ENCODE peak calls at places on chromosome 4, in seven cellular contexts. X is lower leg skin, R is cardiac muscle cell, C is right lobe of liver, J is AG09309, M is nephron progenitor cell, Y is right atrium auricular region. V is an unnamed sample.
A peak's percentile ranks its signal among the peaks of the same experiment; 100 is the strongest.

GRCh38 chr4:99808260-99808857 is 8.3 kb upstream of the DAPP1 start:
- DNase-seq in X (no peak), R (peak; percentile 69), C (peak; percentile 45), J (no peak), M (peak; percentile 72), Y (peak; percentile 76), V (no peak)

GRCh38 chr4:176499518-176499917 is 179.8 kb downstream of the SPCS3 start:
- DNase-seq in X (no peak), R (no peak), C (no peak), J (peak; percentile 86), M (no peak), Y (no peak), V (no peak)

GRCh38 chr4:53614616-53615015 is 23.3 kb upstream of the LNX1 start:
- DNase-seq in X (no peak), R (no peak), C (no peak), J (no peak), M (no peak), Y (no peak), V (no peak)

GRCh38 chr4:77599378-77599777 is 6.2 kb upstream of the CXCL13 start:
- DNase-seq in X (no peak), R (no peak), C (no peak), J (no peak), M (peak; percentile 29), Y (no peak), V (no peak)

GRCh38 chr4:5957091-5957490 is 61.1 kb downstream of the C4orf50 start:
- DNase-seq in X (peak; percentile 80), R (no peak), C (no peak), J (no peak), M (no peak), Y (no peak), V (no peak)

GRCh38 chr4:120830204-120830603 is 92.3 kb downstream of the PRDM5 start:
- DNase-seq in X (no peak), R (no peak), C (no peak), J (no peak), M (no peak), Y (no peak), V (no peak)

GRCh38 chr4:84887824-84888223 is 78.7 kb downstream of the WDFY3 start:
- DNase-seq in X (no peak), R (no peak), C (no peak), J (no peak), M (no peak), Y (no peak), V (no peak)

GRCh38 chr4:101835121-101835904 is 44.8 kb downstream of the BANK1 start:
- DNase-seq in X (no peak), R (peak; percentile 7), C (no peak), J (peak; percentile 28), M (no peak), Y (no peak), V (peak; percentile 14)

GRCh38 chr4:41437264-41437566 is 100.7 kb upstream of the LIMCH1 start:
- DNase-seq in X (no peak), R (no peak), C (no peak), J (no peak), M (peak; percentile 58), Y (no peak), V (no peak)

DNA sequence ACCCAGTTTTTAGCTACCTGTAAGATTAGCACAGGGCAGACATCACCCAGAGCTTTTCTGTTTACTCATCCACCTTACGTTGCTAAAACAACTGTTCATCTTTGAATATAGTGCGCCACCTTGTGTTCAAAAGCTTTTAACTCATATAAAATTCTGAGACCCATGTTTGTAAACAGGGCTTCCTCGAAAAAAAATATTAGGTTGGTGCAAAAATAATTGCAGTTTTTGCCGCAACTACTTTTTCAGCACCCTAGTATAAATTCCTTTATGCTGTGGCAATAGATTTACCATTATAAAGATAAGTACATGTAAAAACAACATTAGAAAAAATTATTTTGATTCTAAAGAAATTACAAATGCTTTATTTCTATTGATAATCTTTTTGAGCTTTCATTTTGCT is 147.9 kb downstream of the LRBA start:
- DNase-seq in X (no peak), R (peak; percentile 91), C (no peak), J (peak; percentile 56), M (peak; percentile 33), Y (no peak), V (peak; percentile 46)
- TF ChIP-seq CTCF in X (no peak), R (peak; percentile 47), C (peak; percentile 70), J (peak; percentile 40), M (peak; percentile 58), Y (peak; percentile 48), V (peak; percentile 54)

GRCh38 chr4:186192068-186192751 is 843 bp downstream of the CYP4V2 start:
- DNase-seq in X (peak; percentile 89), R (peak; percentile 59), C (peak; percentile 49), J (no peak), M (peak; percentile 30), Y (peak; percentile 62), V (no peak)

GRCh38 chr4:186190456-186191265 is 706 bp upstream of the CYP4V2 start:
- DNase-seq in X (no peak), R (peak; percentile 60), C (peak; percentile 47), J (no peak), M (peak; percentile 52), Y (peak; percentile 75), V (no peak)

GRCh38 chr4:186189656-186190055 is 1.7 kb upstream of the CYP4V2 start:
- DNase-seq in X (no peak), R (no peak), C (no peak), J (no peak), M (no peak), Y (no peak), V (no peak)

GRCh38 chr4:186193851-186194250 is 2.5 kb downstream of the CYP4V2 start:
- DNase-seq in X (no peak), R (no peak), C (no peak), J (no peak), M (no peak), Y (no peak), V (no peak)

GRCh38 chr4:186191266-186192067 is at the start of gene CYP4V2:
- DNase-seq in X (peak; percentile 95), R (peak; percentile 80), C (peak; percentile 91), J (peak; percentile 38), M (peak; percentile 74), Y (peak; percentile 74), V (no peak)
- TF ChIP-seq CTCF in X (no peak), R (peak; percentile 21), C (peak; percentile 37), J (no peak), M (no peak), Y (peak; percentile 35), V (no peak)

GRCh38 chr4:81404294-81404693 is 67.4 kb downstream of the RASGEF1B start:
- DNase-seq in X (no peak), R (no peak), C (no peak), J (no peak), M (no peak), Y (no peak), V (no peak)
- TF ChIP-seq CTCF in X (no peak), R (peak; percentile 31), C (no peak), J (peak; percentile 25), M (no peak), Y (no peak), V (peak; percentile 5)

GRCh38 chr4:156019238-156019637 is 65.6 kb upstream of the CTSO start:
- DNase-seq in X (no peak), R (no peak), C (no peak), J (no peak), M (no peak), Y (no peak), V (no peak)

DNA sequence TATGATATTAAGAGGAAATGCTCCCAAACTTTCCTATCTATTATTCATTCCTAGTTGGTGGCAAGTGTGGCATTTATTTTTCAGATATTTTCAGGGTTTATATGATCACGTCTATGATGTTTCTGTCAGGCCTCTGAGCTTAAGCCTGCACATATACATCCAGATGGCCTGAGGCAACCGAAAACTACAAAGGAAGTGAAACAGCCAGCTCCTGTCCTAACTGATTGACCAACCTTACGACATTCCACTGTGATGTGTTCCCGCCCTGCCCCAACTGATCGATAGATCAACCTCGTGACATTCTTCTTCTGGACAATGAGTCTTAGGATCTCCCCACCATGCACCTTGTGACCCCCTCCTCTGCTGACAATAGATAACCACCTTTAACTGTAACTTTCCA is 67.6 kb upstream of the CTSO start:
- DNase-seq in X (no peak), R (no peak), C (no peak), J (no peak), M (no peak), Y (no peak), V (no peak)
- TF ChIP-seq CTCF in X (no peak), R (no peak), C (no peak), J (no peak), M (no peak), Y (no peak), V (no peak)

GRCh38 chr4:95204873-95205272 is 343.9 kb downstream of the UNC5C start:
- DNase-seq in X (no peak), R (peak; percentile 46), C (no peak), J (no peak), M (no peak), Y (no peak), V (no peak)
- TF ChIP-seq CTCF in X (no peak), R (no peak), C (no peak), J (peak; percentile 22), M (peak; percentile 46), Y (no peak), V (peak; percentile 36)